ENCODE peak calls at places on chromosomes 7 and 10, in eight cellular contexts. P, Q, C, L, T, F, Z and Y are unnamed samples.
A peak's percentile ranks its signal among the peaks of the same experiment; 100 is the strongest.

GRCh38 chr10:35731828-35732227 is 89.7 kb upstream of the FZD8 start:
- DNase-seq in P (no peak), Q (no peak), C (no peak), L (no peak), T (no peak), F (no peak), Z (no peak), Y (no peak)

GRCh38 chr10:49309691-49310371 is 10.9 kb downstream of the C10orf71 start:
- DNase-seq in P (no peak), Q (no peak), C (no peak), L (no peak), T (no peak), F (peak; percentile 41), Z (no peak), Y (no peak)

GRCh38 chr10:70367195-70367796 is 15.1 kb downstream of the LRRC20 start:
- DNase-seq in P (peak; percentile 63), Q (peak; percentile 84), C (no peak), L (peak; percentile 74), T (no peak), F (peak; percentile 11), Z (no peak), Y (peak; percentile 96)

GRCh38 chr7:49823566-49823965 is 50.1 kb downstream of the VWC2 start:
- DNase-seq in P (no peak), Q (no peak), C (no peak), L (no peak), T (no peak), F (no peak), Z (no peak), Y (no peak)

GRCh38 chr10:100872034-100872791 is 40.5 kb upstream of the SLF2 start:
- DNase-seq in P (peak; percentile 21), Q (peak; percentile 44), C (peak; percentile 11), L (peak; percentile 37), T (no peak), F (no peak), Z (no peak), Y (no peak)

GRCh38 chr10:24790599-24790998 is 66.9 kb upstream of the ARHGAP21 start:
- DNase-seq in P (no peak), Q (no peak), C (no peak), L (no peak), T (no peak), F (no peak), Z (no peak), Y (no peak)

GRCh38 chr7:84194484-84195260 is at the start of gene SEMA3A:
- DNase-seq in P (peak; percentile 86), Q (peak; percentile 78), C (no peak), L (peak; percentile 70), T (no peak), F (no peak), Z (peak; percentile 32), Y (peak; percentile 86)

GRCh38 chr7:23680417-23681405 is 712 bp downstream of the FAM221A start:
- DNase-seq in P (peak; percentile 21), Q (peak; percentile 63), C (peak; percentile 10), L (no peak), T (peak; percentile 60), F (peak; percentile 79), Z (peak; percentile 69), Y (peak; percentile 17)

GRCh38 chr7:140519007-140519399 is 39.7 kb upstream of the MKRN1 start:
- DNase-seq in P (no peak), Q (no peak), C (no peak), L (no peak), T (no peak), F (no peak), Z (no peak), Y (no peak)

GRCh38 chr10:121152033-121152432 is 300.9 kb downstream of the WDR11 start:
- DNase-seq in P (no peak), Q (no peak), C (no peak), L (no peak), T (no peak), F (no peak), Z (no peak), Y (no peak)

GRCh38 chr7:95469850-95470249 is 15.9 kb upstream of the ASB4 start:
- DNase-seq in P (no peak), Q (no peak), C (no peak), L (no peak), T (no peak), F (no peak), Z (no peak), Y (no peak)

GRCh38 chr7:38369816-38370493 is 96.5 kb upstream of the TARP start:
- DNase-seq in P (peak; percentile 75), Q (peak; percentile 86), C (peak; percentile 71), L (peak; percentile 67), T (peak; percentile 84), F (peak; percentile 86), Z (peak; percentile 90), Y (peak; percentile 85)

GRCh38 chr10:129711261-129711660 is 244.2 kb downstream of the MGMT start:
- DNase-seq in P (no peak), Q (no peak), C (no peak), L (no peak), T (no peak), F (no peak), Z (no peak), Y (no peak)

GRCh38 chr7:121633186-121633585 is 237.1 kb upstream of the FAM3C start:
- DNase-seq in P (no peak), Q (no peak), C (no peak), L (no peak), T (no peak), F (no peak), Z (no peak), Y (no peak)

DNA sequence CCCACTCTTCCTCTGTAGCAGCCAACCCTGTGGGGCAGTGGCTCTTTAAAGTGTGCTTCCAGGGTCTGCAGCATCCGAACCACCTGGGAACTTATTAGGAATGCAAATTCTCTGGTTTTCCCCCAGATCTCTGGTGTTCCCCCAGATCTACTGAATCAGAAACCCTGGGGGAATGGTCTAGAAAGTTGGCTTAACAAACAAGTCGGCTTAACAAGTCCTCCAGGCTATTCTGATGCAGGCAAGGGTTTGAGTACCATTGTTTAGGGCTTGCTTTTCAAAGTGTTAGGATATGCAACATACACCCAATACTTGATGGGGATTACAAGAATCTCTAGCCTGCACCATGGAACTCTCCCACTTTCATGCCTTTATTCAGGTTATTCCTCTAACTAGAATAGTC is 126.3 kb downstream of the RALA start:
- DNase-seq in P (no peak), Q (no peak), C (no peak), L (no peak), T (no peak), F (no peak), Z (no peak), Y (no peak)
- H3K4me3 ChIP-seq in P (no peak overlapping the region), Q (no peak overlapping the region), C (no peak overlapping the region), L (no peak overlapping the region), T (no peak overlapping the region), F (no peak overlapping the region), Z (no peak overlapping the region), Y (no peak overlapping the region)

DNA sequence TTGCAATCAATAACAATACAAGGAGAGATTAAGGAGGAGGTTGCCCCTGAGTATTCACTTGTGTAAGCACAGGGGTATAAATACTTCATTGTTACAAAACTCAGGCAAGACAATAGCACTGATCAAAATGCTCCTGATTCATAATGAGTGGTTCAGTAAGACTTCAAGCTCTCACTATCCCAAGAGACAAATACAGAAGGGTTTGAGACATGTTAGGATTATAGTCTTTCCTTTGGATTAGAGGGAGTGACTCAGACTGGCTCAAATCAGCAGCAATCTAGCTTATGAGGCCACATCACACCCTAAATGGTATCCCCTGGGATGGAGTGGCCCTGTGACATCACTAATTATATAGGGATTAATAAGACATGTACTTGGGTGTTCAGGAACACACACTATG is 167.2 kb upstream of the HGF start:
- DNase-seq in P (peak; percentile 20), Q (peak; percentile 47), C (no peak), L (no peak), T (no peak), F (no peak), Z (no peak), Y (peak; percentile 29)
- TF ChIP-seq CTCF in P (no peak), Q (no peak), C (no peak), L (no peak), T (no peak), F (no peak), Z (no peak), Y (no peak)

GRCh38 chr10:115092555-115093285 is 445 bp upstream of the ATRNL1 start:
- DNase-seq in P (peak; percentile 5), Q (peak; percentile 14), C (no peak), L (no peak), T (no peak), F (no peak), Z (no peak), Y (peak; percentile 37)

GRCh38 chr10:115093286-115093775 is at the start of gene ATRNL1:
- DNase-seq in P (no peak), Q (no peak), C (no peak), L (no peak), T (no peak), F (no peak), Z (peak; percentile 32), Y (peak; percentile 5)

GRCh38 chr10:115094605-115095004 is 1.4 kb downstream of the ATRNL1 start:
- DNase-seq in P (no peak), Q (no peak), C (no peak), L (no peak), T (no peak), F (no peak), Z (no peak), Y (no peak)

GRCh38 chr10:115093776-115094361 is 704 bp downstream of the ATRNL1 start:
- DNase-seq in P (no peak), Q (no peak), C (no peak), L (no peak), T (no peak), F (no peak), Z (no peak), Y (no peak)

DNA sequence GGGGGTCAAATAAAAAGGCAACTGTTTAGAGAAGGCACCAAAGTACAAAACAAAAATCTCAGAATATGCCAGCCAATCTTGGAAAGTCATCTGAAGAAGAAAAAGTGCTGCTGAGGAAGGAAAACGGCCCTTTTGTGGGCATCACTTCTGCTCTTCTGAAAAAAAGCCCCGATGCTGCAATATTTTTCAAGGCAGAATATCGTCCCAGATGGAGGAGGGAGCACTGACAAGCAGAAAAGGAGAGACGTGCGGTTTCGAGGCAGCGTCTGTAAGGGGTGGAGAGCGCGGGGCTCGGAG is 959 bp upstream of the ATRNL1 start:
- DNase-seq in P (no peak), Q (no peak), C (no peak), L (no peak), T (no peak), F (no peak), Z (no peak), Y (peak; percentile 3)
- H3K4me3 ChIP-seq in P (no peak overlapping the region), Q (peak overlapping the region; percentile 27), C (peak overlapping the region; percentile 46), L (peak overlapping the region; percentile 61), T (peak overlapping the region; percentile 75), F (peak overlapping the region; percentile 62), Z (peak overlapping the region; percentile 69), Y (peak overlapping the region; percentile 60)

GRCh38 chr7:81446212-81446611 is 323.6 kb downstream of the HGF start:
- DNase-seq in P (no peak), Q (no peak), C (no peak), L (no peak), T (no peak), F (no peak), Z (no peak), Y (no peak)

GRCh38 chr7:81449105-81449504 is 320.7 kb downstream of the HGF start:
- DNase-seq in P (no peak), Q (no peak), C (no peak), L (no peak), T (no peak), F (no peak), Z (no peak), Y (no peak)

GRCh38 chr7:81441750-81442149 is 328.1 kb downstream of the HGF start:
- DNase-seq in P (no peak), Q (no peak), C (no peak), L (no peak), T (no peak), F (no peak), Z (no peak), Y (no peak)

GRCh38 chr7:81445462-81445861 is 324.4 kb downstream of the HGF start:
- DNase-seq in P (no peak), Q (no peak), C (no peak), L (no peak), T (no peak), F (no peak), Z (no peak), Y (no peak)

GRCh38 chr7:81447351-81447952 is 322.4 kb downstream of the HGF start:
- DNase-seq in P (peak; percentile 69), Q (peak; percentile 79), C (no peak), L (peak; percentile 15), T (no peak), F (no peak), Z (no peak), Y (peak; percentile 68)
- TF ChIP-seq CTCF in P (peak; percentile 52), Q (peak; percentile 68), C (no peak), L (peak; percentile 69), T (peak; percentile 39), F (peak; percentile 11), Z (peak; percentile 7), Y (peak; percentile 73)